ENCODE peak calls at places on chromosomes 4 and X, in six cellular contexts. One of them, this sample, is unnamed.
A peak's percentile ranks its signal among the peaks of the same experiment; 100 is the strongest.

GRCh38 chr4:112245383-112245782 is 13.8 kb downstream of the AP1AR start:
- DNase-seq in GM23248: peak; percentile 28
- DNase-seq in brain microvascular endothelial cell: no peak
- DNase-seq in stomach: no peak
- DNase-seq in lung: no peak
- DNase-seq in GM06990: no peak
- DNase-seq in this sample: no peak

GRCh38 chr4:183876268-183876934 is 28.7 kb upstream of the STOX2 start:
- DNase-seq in brain microvascular endothelial cell: peak; percentile 70
- DNase-seq in stomach: peak; percentile 87
- DNase-seq in GM23248: peak; percentile 66
- DNase-seq in GM06990: no peak
- DNase-seq in lung: peak; percentile 77
- DNase-seq in this sample: no peak

GRCh38 chr4:23171971-23172370 is 479.2 kb downstream of the GBA3 start:
- DNase-seq in brain microvascular endothelial cell: no peak
- DNase-seq in lung: no peak
- DNase-seq in GM06990: no peak
- DNase-seq in stomach: no peak
- DNase-seq in GM23248: peak; percentile 5
- DNase-seq in this sample: peak; percentile 1

GRCh38 chr4:156496797-156497196 is 474.8 kb downstream of the PDGFC start:
- DNase-seq in lung: no peak
- DNase-seq in GM23248: peak; percentile 58
- DNase-seq in brain microvascular endothelial cell: peak; percentile 32
- DNase-seq in GM06990: no peak
- DNase-seq in stomach: no peak
- DNase-seq in this sample: peak; percentile 91

GRCh38 chr4:1309261-1310010 is 19.7 kb downstream of the MAEA start:
- DNase-seq in stomach: peak; percentile 68
- DNase-seq in GM06990: peak; percentile 65
- DNase-seq in GM23248: peak; percentile 92
- DNase-seq in lung: peak; percentile 92
- DNase-seq in brain microvascular endothelial cell: peak; percentile 89
- DNase-seq in this sample: peak; percentile 85

GRCh38 chr4:48339642-48340041 is 1.7 kb upstream of the SLAIN2 start:
- DNase-seq in GM06990: no peak
- DNase-seq in brain microvascular endothelial cell: no peak
- DNase-seq in lung: no peak
- DNase-seq in stomach: no peak
- DNase-seq in GM23248: no peak
- DNase-seq in this sample: no peak

GRCh38 chr4:23822181-23822580 is 67.7 kb downstream of the PPARGC1A start:
- DNase-seq in stomach: no peak
- DNase-seq in GM23248: no peak
- DNase-seq in lung: no peak
- DNase-seq in brain microvascular endothelial cell: no peak
- DNase-seq in GM06990: no peak
- DNase-seq in this sample: no peak

GRCh38 chr4:77015390-77015789 is 60.4 kb downstream of the CCNI start:
- DNase-seq in lung: no peak
- DNase-seq in GM06990: no peak
- DNase-seq in brain microvascular endothelial cell: peak; percentile 62
- DNase-seq in stomach: no peak
- DNase-seq in GM23248: peak; percentile 87
- DNase-seq in this sample: no peak

GRCh38 chrX:78383594-78383993 is 56.2 kb upstream of the CYSLTR1 start:
- DNase-seq in brain microvascular endothelial cell: no peak
- DNase-seq in GM06990: no peak
- DNase-seq in GM23248: no peak
- DNase-seq in stomach: no peak
- DNase-seq in lung: no peak
- DNase-seq in this sample: no peak

GRCh38 chr4:24881508-24882071 is 31.3 kb downstream of the CCDC149 start:
- DNase-seq in GM23248: no peak
- DNase-seq in stomach: no peak
- DNase-seq in brain microvascular endothelial cell: no peak
- DNase-seq in GM06990: no peak
- DNase-seq in lung: no peak
- DNase-seq in this sample: no peak

GRCh38 chrX:135009838-135010237 is 12.5 kb downstream of the RTL8B start:
- DNase-seq in GM06990: no peak
- DNase-seq in brain microvascular endothelial cell: no peak
- DNase-seq in GM23248: no peak
- DNase-seq in stomach: no peak
- DNase-seq in lung: no peak
- DNase-seq in this sample: no peak

DNA sequence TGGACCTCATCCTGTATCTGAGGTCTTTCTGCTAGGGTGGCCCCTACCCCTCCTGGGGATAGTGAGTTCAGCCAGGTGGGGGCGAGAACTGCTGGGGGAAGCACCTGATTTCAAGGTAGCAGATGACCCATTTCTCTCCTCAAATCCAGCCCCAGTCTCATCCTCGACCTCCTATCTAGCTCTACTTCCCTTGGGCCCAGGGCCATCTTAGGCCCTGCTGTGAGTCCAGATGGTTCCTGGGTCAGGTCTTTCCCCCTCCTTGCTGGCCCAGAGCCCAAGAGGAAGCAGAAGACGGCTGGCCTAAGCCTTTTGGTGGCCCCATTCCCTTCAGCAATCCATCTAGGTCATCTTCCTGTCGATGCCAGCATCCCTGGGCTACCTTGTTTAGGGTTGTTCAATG is 3.3 kb downstream of the CDK16 start:
- DNase-seq in lung: no peak
- DNase-seq in GM23248: no peak
- DNase-seq in brain microvascular endothelial cell: no peak
- DNase-seq in stomach: no peak
- DNase-seq in GM06990: no peak
- DNase-seq in this sample: no peak
- H3K36me3 ChIP-seq in lung: peaks cover 14% of the 10 kb centered on the region
- H3K36me3 ChIP-seq in GM23248: no peaks in the 10 kb centered on the region
- H3K36me3 ChIP-seq in brain microvascular endothelial cell: peaks cover 37% of the 10 kb centered on the region
- H3K36me3 ChIP-seq in stomach: peaks cover 39% of the 10 kb centered on the region
- H3K36me3 ChIP-seq in GM06990: peaks cover 14% of the 10 kb centered on the region
- H3K36me3 ChIP-seq in this sample: peaks cover 14% of the 10 kb centered on the region

GRCh38 chr4:40283968-40284367 is 51.2 kb upstream of the CHRNA9 start:
- DNase-seq in lung: no peak
- DNase-seq in GM06990: no peak
- DNase-seq in brain microvascular endothelial cell: no peak
- DNase-seq in GM23248: peak; percentile 49
- DNase-seq in stomach: no peak
- DNase-seq in this sample: no peak
- H3K4me3 ChIP-seq in lung: no peak overlapping the region
- H3K4me3 ChIP-seq in GM06990: no peak overlapping the region
- H3K4me3 ChIP-seq in brain microvascular endothelial cell: no peak overlapping the region
- H3K4me3 ChIP-seq in GM23248: no peak overlapping the region
- H3K4me3 ChIP-seq in stomach: no peak overlapping the region
- H3K4me3 ChIP-seq in this sample: no peak overlapping the region

GRCh38 chr4:7058792-7059191 is 9.1 kb downstream of the GRPEL1 start:
- DNase-seq in lung: no peak
- DNase-seq in GM23248: no peak
- DNase-seq in GM06990: no peak
- DNase-seq in stomach: no peak
- DNase-seq in brain microvascular endothelial cell: no peak
- DNase-seq in this sample: no peak

GRCh38 chr4:7052923-7053715 is 9.9 kb downstream of the TADA2B start:
- DNase-seq in lung: peak; percentile 84
- DNase-seq in stomach: peak; percentile 46
- DNase-seq in GM06990: no peak
- DNase-seq in GM23248: peak; percentile 72
- DNase-seq in brain microvascular endothelial cell: no peak
- DNase-seq in this sample: no peak

GRCh38 chr4:7054106-7054880 is 11.1 kb downstream of the TADA2B start:
- DNase-seq in stomach: no peak
- DNase-seq in lung: no peak
- DNase-seq in brain microvascular endothelial cell: no peak
- DNase-seq in GM23248: no peak
- DNase-seq in GM06990: no peak
- DNase-seq in this sample: no peak

GRCh38 chr4:7055111-7055989 is 12.2 kb downstream of the TADA2B start:
- DNase-seq in GM23248: peak; percentile 27
- DNase-seq in lung: no peak
- DNase-seq in GM06990: no peak
- DNase-seq in stomach: no peak
- DNase-seq in brain microvascular endothelial cell: no peak
- DNase-seq in this sample: no peak

DNA sequence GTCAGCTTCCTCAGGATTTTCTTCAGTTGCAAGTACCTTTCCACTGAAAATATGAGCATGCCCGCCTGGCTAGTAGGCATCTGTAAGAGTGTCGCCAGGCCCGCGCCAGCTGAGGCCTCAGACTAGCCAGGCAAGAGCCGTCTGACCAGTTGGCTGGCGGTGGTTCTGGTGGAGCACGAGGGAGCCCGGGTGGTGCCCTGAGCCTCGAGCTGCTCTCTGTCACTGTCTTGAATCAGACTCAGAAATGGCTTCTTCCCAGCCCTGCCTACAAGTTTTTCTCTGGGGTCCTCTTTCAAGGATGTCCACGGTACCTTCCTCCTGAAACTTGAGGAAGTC is 11.9 kb downstream of the GRPEL1 start:
- DNase-seq in GM23248: no peak
- DNase-seq in brain microvascular endothelial cell: no peak
- DNase-seq in stomach: no peak
- DNase-seq in GM06990: no peak
- DNase-seq in lung: no peak
- DNase-seq in this sample: no peak
- H3K36me3 ChIP-seq in GM23248: peaks cover 30% of the 10 kb centered on the region
- H3K36me3 ChIP-seq in brain microvascular endothelial cell: peaks cover 41% of the 10 kb centered on the region
- H3K36me3 ChIP-seq in stomach: peaks cover 75% of the 10 kb centered on the region
- H3K36me3 ChIP-seq in GM06990: peaks cover 12% of the 10 kb centered on the region
- H3K36me3 ChIP-seq in lung: peaks cover 9% of the 10 kb centered on the region
- H3K36me3 ChIP-seq in this sample: peaks cover 22% of the 10 kb centered on the region

GRCh38 chr4:42519803-42520417 is 122.6 kb downstream of the SHISA3 start:
- DNase-seq in GM23248: peak; percentile 59
- DNase-seq in lung: no peak
- DNase-seq in brain microvascular endothelial cell: peak; percentile 47
- DNase-seq in GM06990: no peak
- DNase-seq in stomach: peak; percentile 57
- DNase-seq in this sample: no peak

GRCh38 chr4:42523066-42523718 is 125.9 kb downstream of the SHISA3 start:
- DNase-seq in lung: no peak
- DNase-seq in GM06990: no peak
- DNase-seq in stomach: no peak
- DNase-seq in brain microvascular endothelial cell: no peak
- DNase-seq in GM23248: no peak
- DNase-seq in this sample: no peak
- H3K4me3 ChIP-seq in lung: no peak overlapping the region
- H3K4me3 ChIP-seq in GM06990: no peak overlapping the region
- H3K4me3 ChIP-seq in stomach: no peak overlapping the region
- H3K4me3 ChIP-seq in brain microvascular endothelial cell: no peak overlapping the region
- H3K4me3 ChIP-seq in GM23248: no peak overlapping the region
- H3K4me3 ChIP-seq in this sample: no peak overlapping the region

GRCh38 chr4:2937146-2937857 is 25.9 kb downstream of the NOP14 start:
- DNase-seq in GM06990: peak; percentile 75
- DNase-seq in stomach: peak; percentile 67
- DNase-seq in brain microvascular endothelial cell: peak; percentile 64
- DNase-seq in GM23248: no peak
- DNase-seq in lung: peak; percentile 93
- DNase-seq in this sample: no peak
- H3K36me3 ChIP-seq in GM06990: peaks cover 38% of the 10 kb centered on the region
- H3K36me3 ChIP-seq in stomach: peaks cover 45% of the 10 kb centered on the region
- H3K36me3 ChIP-seq in brain microvascular endothelial cell: peaks cover 46% of the 10 kb centered on the region
- H3K36me3 ChIP-seq in GM23248: peaks cover 35% of the 10 kb centered on the region
- H3K36me3 ChIP-seq in lung: peaks cover 4% of the 10 kb centered on the region
- H3K36me3 ChIP-seq in this sample: peaks cover 36% of the 10 kb centered on the region

GRCh38 chr4:154416183-154416543 is 75.4 kb downstream of the DCHS2 start:
- DNase-seq in GM06990: peak; percentile 12
- DNase-seq in brain microvascular endothelial cell: no peak
- DNase-seq in stomach: no peak
- DNase-seq in GM23248: peak; percentile 4
- DNase-seq in lung: no peak
- DNase-seq in this sample: no peak
- H3K4me3 ChIP-seq in GM06990: peak overlapping the region; percentile 57
- H3K4me3 ChIP-seq in brain microvascular endothelial cell: peak overlapping the region; percentile 55
- H3K4me3 ChIP-seq in stomach: peak overlapping the region; percentile 50
- H3K4me3 ChIP-seq in GM23248: peak overlapping the region; percentile 78
- H3K4me3 ChIP-seq in lung: no peak overlapping the region
- H3K4me3 ChIP-seq in this sample: peak overlapping the region; percentile 32

GRCh38 chrX:71298119-71298518 is 3.4 kb upstream of the ITGB1BP2 start:
- DNase-seq in stomach: no peak
- DNase-seq in GM23248: no peak
- DNase-seq in lung: no peak
- DNase-seq in GM06990: no peak
- DNase-seq in brain microvascular endothelial cell: no peak
- DNase-seq in this sample: no peak
- H3K36me3 ChIP-seq in stomach: peaks cover 76% of the 10 kb centered on the region
- H3K36me3 ChIP-seq in GM23248: peaks cover 30% of the 10 kb centered on the region
- H3K36me3 ChIP-seq in lung: peaks cover 23% of the 10 kb centered on the region
- H3K36me3 ChIP-seq in GM06990: peaks cover 11% of the 10 kb centered on the region
- H3K36me3 ChIP-seq in brain microvascular endothelial cell: peaks cover 65% of the 10 kb centered on the region
- H3K36me3 ChIP-seq in this sample: peaks cover 13% of the 10 kb centered on the region

GRCh38 chrX:155880586-155881157 is 473 bp upstream of the VAMP7 start:
- DNase-seq in stomach: no peak
- DNase-seq in brain microvascular endothelial cell: no peak
- DNase-seq in GM06990: no peak
- DNase-seq in GM23248: peak; percentile 52
- DNase-seq in lung: no peak
- DNase-seq in this sample: no peak
- H3K4me3 ChIP-seq in stomach: peak overlapping the region; percentile 63
- H3K4me3 ChIP-seq in brain microvascular endothelial cell: peak overlapping the region; percentile 80
- H3K4me3 ChIP-seq in GM06990: peak overlapping the region; percentile 74
- H3K4me3 ChIP-seq in GM23248: peak overlapping the region; percentile 79
- H3K4me3 ChIP-seq in lung: peak overlapping the region; percentile 42
- H3K4me3 ChIP-seq in this sample: peak overlapping the region; percentile 61

DNA sequence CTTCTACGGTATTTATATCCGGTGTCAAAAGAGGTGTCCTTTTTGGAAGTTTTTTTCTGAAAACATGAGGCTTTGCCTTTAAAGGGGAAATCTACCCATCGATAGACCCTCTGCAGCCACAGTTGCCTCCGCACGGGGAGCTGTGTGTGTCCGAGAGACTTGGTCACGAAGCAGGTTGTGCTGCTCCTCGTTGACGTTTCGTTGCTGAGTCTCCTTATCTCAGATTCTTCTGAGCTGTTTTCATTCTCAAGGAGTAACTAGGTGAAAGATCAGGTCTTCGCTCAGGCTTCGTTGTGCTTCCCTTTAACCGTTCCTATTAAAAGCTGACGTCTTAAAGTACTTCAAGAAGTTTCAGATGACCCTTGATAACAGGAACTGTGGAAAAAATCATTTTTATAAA is 23.8 kb downstream of the TRMT44 start:
- DNase-seq in brain microvascular endothelial cell: no peak
- DNase-seq in lung: no peak
- DNase-seq in GM23248: no peak
- DNase-seq in GM06990: no peak
- DNase-seq in stomach: no peak
- DNase-seq in this sample: no peak
- H3K36me3 ChIP-seq in brain microvascular endothelial cell: peaks cover 16% of the 10 kb centered on the region
- H3K36me3 ChIP-seq in lung: peaks cover 17% of the 10 kb centered on the region
- H3K36me3 ChIP-seq in GM23248: peaks cover 3% of the 10 kb centered on the region
- H3K36me3 ChIP-seq in GM06990: peaks cover 23% of the 10 kb centered on the region
- H3K36me3 ChIP-seq in stomach: peaks cover 90% of the 10 kb centered on the region
- H3K36me3 ChIP-seq in this sample: peaks cover 10% of the 10 kb centered on the region